ENCODE peak calls at places on chromosomes 7 and 10, in nine cellular contexts. T is mucosa of descending colon, Y is AG04449, W is WTC11, E is AG09319, H is B cell, J is fibroblast of lung, N is left ventricle myocardium inferior, U is HCT116. X is an unnamed sample.

GRCh38 chr10:124648738-124649137 is 95.4 kb downstream of the FAM53B start:
- DNase-seq in J (peak; percentile 93), N (peak; percentile 74), W (no peak), E (peak; percentile 27), Y (peak; percentile 42), H (no peak), U (no peak), T (peak; percentile 61), X (no peak)

GRCh38 chr10:131485732-131486131 is 174.2 kb upstream of the TCERG1L start:
- DNase-seq in E (no peak), J (no peak), Y (no peak), W (no peak), U (no peak), H (no peak), T (no peak), N (no peak), X (no peak)

GRCh38 chr10:32459072-32459703 is 13.2 kb downstream of the CCDC7 start:
- DNase-seq in W (no peak), J (no peak), U (no peak), T (no peak), Y (no peak), N (no peak), H (no peak), E (no peak), X (no peak)

GRCh38 chr7:10797157-10797556 is 176.5 kb upstream of the PHF14 start:
- DNase-seq in U (no peak), T (no peak), W (no peak), J (no peak), H (no peak), Y (no peak), E (no peak), N (no peak), X (no peak)

GRCh38 chr10:58888957-58889356 is 287.5 kb upstream of the PHYHIPL start:
- DNase-seq in N (no peak), H (no peak), E (no peak), T (no peak), W (no peak), Y (no peak), J (no peak), U (no peak), X (no peak)

GRCh38 chr10:113073549-113074189 is 123.6 kb downstream of the TCF7L2 start:
- DNase-seq in E (peak; percentile 77), W (peak; percentile 26), U (peak; percentile 97), J (peak; percentile 97), N (peak; percentile 55), T (peak; percentile 86), Y (no peak), H (no peak), X (peak; percentile 94)

GRCh38 chr10:8913720-8914119 is 859.2 kb downstream of the GATA3 start:
- DNase-seq in H (no peak), T (no peak), Y (no peak), J (peak; percentile 1), N (no peak), U (no peak), W (no peak), E (no peak), X (no peak)

GRCh38 chr10:42973870-42974692 is 102.8 kb upstream of the RET start:
- DNase-seq in T (peak; percentile 12), N (no peak), Y (no peak), E (no peak), H (peak; percentile 7), W (no peak), J (no peak), U (no peak), X (peak; percentile 34)

GRCh38 chr7:28076421-28077163 is 104.0 kb downstream of the JAZF1 start:
- DNase-seq in E (no peak), T (no peak), Y (no peak), N (no peak), J (no peak), W (no peak), H (no peak), U (no peak), X (no peak)

GRCh38 chr10:74104996-74105395 is 45.6 kb downstream of the AP3M1 start:
- DNase-seq in J (no peak), U (no peak), Y (no peak), W (no peak), E (no peak), T (no peak), N (no peak), H (no peak), X (no peak)

GRCh38 chr10:114749545-114749944 is 72.0 kb upstream of the FHIP2A start:
- DNase-seq in W (no peak), T (no peak), N (no peak), J (no peak), E (no peak), Y (no peak), U (no peak), H (no peak), X (no peak)

GRCh38 chr10:117568226-117568625 is 25.7 kb downstream of the EMX2 start:
- DNase-seq in T (no peak), H (no peak), U (no peak), N (no peak), J (no peak), Y (no peak), E (no peak), W (no peak), X (no peak)

GRCh38 chr7:148987751-148988512 is 40.4 kb downstream of the PDIA4 start:
- DNase-seq in H (no peak), J (no peak), T (no peak), U (no peak), Y (no peak), N (no peak), E (no peak), W (no peak), X (no peak)

GRCh38 chr10:3260066-3260834 is 87.7 kb upstream of the PITRM1 start:
- DNase-seq in Y (no peak), N (no peak), E (no peak), U (no peak), H (no peak), J (no peak), W (no peak), T (no peak), X (no peak)

GRCh38 chr10:3261921-3262320 is 89.3 kb upstream of the PITRM1 start:
- DNase-seq in W (no peak), E (no peak), J (no peak), H (no peak), U (no peak), T (no peak), N (no peak), Y (no peak), X (no peak)

GRCh38 chr10:3258291-3258848 is 85.8 kb upstream of the PITRM1 start:
- DNase-seq in T (no peak), N (no peak), Y (no peak), W (no peak), H (no peak), U (no peak), J (no peak), E (no peak), X (no peak)

GRCh38 chr10:3263082-3263481 is 90.5 kb upstream of the PITRM1 start:
- DNase-seq in W (no peak), U (no peak), T (no peak), J (no peak), Y (no peak), N (no peak), H (no peak), E (no peak), X (no peak)

GRCh38 chr10:3259499-3259898 is 86.9 kb upstream of the PITRM1 start:
- DNase-seq in Y (no peak), H (no peak), U (no peak), T (no peak), N (no peak), E (no peak), W (no peak), J (no peak), X (no peak)
- TF ChIP-seq CTCF in Y (no peak), H (no peak), U (no peak), T (no peak), N (no peak), E (no peak), W (no peak), J (no peak), X (no peak)

DNA sequence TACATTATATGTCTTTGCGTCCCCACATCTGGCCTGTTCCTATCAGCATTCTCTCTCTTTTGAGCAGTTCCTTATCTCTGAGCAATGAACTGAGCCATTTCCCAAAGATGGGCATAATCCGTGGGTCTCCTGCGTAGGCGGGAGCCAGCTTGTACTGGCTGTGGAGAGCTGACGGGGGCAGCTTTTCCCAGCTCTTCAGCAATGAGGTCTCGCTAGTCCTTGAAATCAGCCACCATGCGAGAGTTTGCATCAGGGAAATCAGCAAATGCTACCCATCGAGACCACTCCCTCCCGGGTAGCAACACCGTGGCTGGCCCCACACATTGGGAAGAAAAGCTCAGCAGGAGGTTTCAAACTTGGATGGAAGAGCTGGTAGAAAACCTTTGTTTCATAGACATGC is 51.9 kb upstream of the FAM180A start:
- DNase-seq in T (no peak), H (no peak), W (peak; percentile 22), U (no peak), N (no peak), J (no peak), Y (no peak), E (no peak), X (no peak)
- TF ChIP-seq CTCF in T (no peak), H (no peak), W (no peak), U (no peak), N (no peak), J (no peak), Y (no peak), E (no peak), X (no peak)

DNA sequence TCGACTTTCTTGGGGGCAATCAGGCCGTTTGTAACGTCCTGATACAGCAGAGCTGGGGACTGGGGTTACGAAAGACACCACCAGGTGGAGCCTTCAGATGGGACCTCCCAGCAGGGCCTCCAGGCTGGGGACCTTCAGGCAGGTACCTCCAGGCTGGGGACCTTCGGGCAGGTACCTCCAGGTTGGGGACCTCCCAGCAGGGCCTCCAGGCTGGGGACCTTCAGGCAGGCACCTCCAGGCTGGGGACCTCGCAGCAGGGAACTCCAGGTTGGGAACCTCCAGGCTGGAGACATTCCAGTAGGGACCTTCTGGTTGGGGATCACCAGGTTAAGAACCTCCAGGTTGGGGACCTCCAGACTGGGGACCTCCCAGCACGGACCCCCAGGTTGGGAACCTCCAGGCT is 23.5 kb upstream of the GPR146 start:
- DNase-seq in J (no peak), Y (no peak), H (no peak), E (no peak), N (no peak), U (no peak), T (peak; percentile 24), W (no peak), X (no peak)
- TF ChIP-seq CTCF in J (no peak), Y (no peak), H (peak; percentile 48), E (no peak), N (peak; percentile 47), U (peak; percentile 33), T (no peak), W (no peak), X (no peak)

DNA sequence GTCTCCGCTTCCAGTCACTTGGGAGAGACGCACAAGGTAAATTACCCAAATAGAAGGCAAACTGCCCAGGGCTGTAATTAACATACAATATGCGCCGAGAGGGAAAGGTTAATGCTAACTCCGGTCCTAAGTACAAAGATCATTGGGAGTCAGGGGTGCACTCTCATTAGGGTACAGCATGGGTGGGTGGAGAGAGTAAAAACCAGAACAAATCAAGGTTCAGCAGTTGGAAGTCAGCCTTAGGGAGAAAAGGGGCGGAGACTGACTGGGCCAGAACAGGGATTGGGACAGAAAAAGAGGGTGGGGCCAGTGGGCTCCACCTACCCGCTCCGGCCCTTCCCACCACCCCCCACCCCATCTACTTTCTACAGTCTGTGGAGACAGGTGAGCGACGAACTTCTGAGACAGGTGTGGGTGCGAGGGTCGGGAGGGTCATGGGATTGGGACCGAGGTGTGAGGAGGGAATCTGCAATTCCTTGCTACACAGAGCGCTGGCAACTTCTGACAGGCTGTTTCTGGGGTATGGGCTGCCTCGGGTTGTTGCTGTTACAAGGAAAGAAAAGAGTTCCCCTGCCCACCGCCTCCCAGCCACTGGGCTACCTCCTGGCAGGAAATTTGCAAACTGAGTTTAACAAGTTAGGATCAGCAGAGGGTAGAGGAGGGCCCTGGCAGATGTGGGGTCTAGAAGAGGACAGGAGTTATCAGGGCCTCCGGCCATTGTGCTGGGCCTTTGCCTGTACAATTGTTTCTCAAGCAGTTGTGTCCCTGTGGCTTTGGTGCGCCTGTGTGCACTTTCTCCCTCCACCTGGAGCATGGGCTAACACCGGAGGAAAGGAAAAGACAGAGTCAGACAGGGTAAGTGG is at the start of gene TMEM139:
- DNase-seq in W (peak; percentile 73), U (no peak), Y (no peak), N (no peak), J (no peak), T (peak; percentile 82), E (no peak), H (no peak), X (no peak)
- TF ChIP-seq CTCF in W (no peak), U (no peak), Y (no peak), N (no peak), J (no peak), T (no peak), E (no peak), H (no peak), X (no peak)

X was measured in right atrium auricular region.